ENCODE peak calls at places on chromosomes 7 and 10, in six cellular contexts. F is MM.1S, X is fibroblast of mammary gland, G is HepG2, J is gastrocnemius medialis, O is brain microvascular endothelial cell. K is an unnamed sample.

GRCh38 chr10:121078672-121079102 is 227.5 kb downstream of the WDR11 start:
- DNase-seq in F (no peak), X (no peak), G (no peak), J (no peak), O (no peak), K (no peak)

GRCh38 chr10:20093600-20093999 is 277.4 kb downstream of the PLXDC2 start:
- DNase-seq in F (no peak), X (no peak), G (no peak), J (no peak), O (no peak), K (no peak)

GRCh38 chr7:106609416-106609815 is 51.5 kb downstream of the CCDC71L start:
- DNase-seq in F (no peak), X (peak; percentile 87), G (no peak), J (no peak), O (peak; percentile 83), K (no peak)

GRCh38 chr10:22590115-22590514 is 124.3 kb downstream of the PIP4K2A start:
- DNase-seq in F (no peak), X (peak; percentile 40), G (no peak), J (no peak), O (no peak), K (no peak)

GRCh38 chr10:44316922-44317215 is 68.0 kb downstream of the CXCL12 start:
- DNase-seq in F (no peak), X (no peak), G (no peak), J (no peak), O (no peak), K (no peak)

GRCh38 chr7:151426486-151426905 is 13.4 kb downstream of the CRYGN start:
- DNase-seq in F (no peak), X (peak; percentile 98), G (no peak), J (peak; percentile 41), O (peak; percentile 85), K (no peak)

GRCh38 chr10:49608166-49608758 is 1.8 kb upstream of the SLC18A3 start:
- DNase-seq in F (no peak), X (no peak), G (no peak), J (no peak), O (no peak), K (no peak)

GRCh38 chr10:101367569-101368453 is 13.8 kb downstream of the BTRC start:
- DNase-seq in F (no peak), X (peak; percentile 77), G (no peak), J (no peak), O (peak; percentile 82), K (no peak)

GRCh38 chr7:34156336-34156735 is 251.0 kb downstream of the BMPER start:
- DNase-seq in F (no peak), X (peak; percentile 61), G (no peak), J (no peak), O (no peak), K (no peak)

GRCh38 chr10:54800677-54801480 is at the start of gene PCDH15:
- DNase-seq in F (peak; percentile 88), X (peak; percentile 31), G (peak; percentile 14), J (no peak), O (no peak), K (peak; percentile 50)

GRCh38 chr7:2757361-2757903 is 69.4 kb downstream of the AMZ1 start:
- DNase-seq in F (peak; percentile 74), X (no peak), G (no peak), J (peak; percentile 80), O (no peak), K (no peak)

GRCh38 chr10:101137271-101137670 is 6.2 kb downstream of the TLX1 start:
- DNase-seq in F (no peak), X (no peak), G (no peak), J (no peak), O (no peak), K (no peak)

GRCh38 chr10:133156674-133157579 is 3.1 kb upstream of the KNDC1 start:
- DNase-seq in F (no peak), X (no peak), G (no peak), J (no peak), O (no peak), K (no peak)

GRCh38 chr10:128843972-128844371 is 623.1 kb upstream of the MGMT start:
- DNase-seq in F (peak; percentile 17), X (peak; percentile 2), G (no peak), J (no peak), O (no peak), K (no peak)

GRCh38 chr7:105822806-105823205 is 53.6 kb downstream of the ATXN7L1 start:
- DNase-seq in F (no peak), X (no peak), G (no peak), J (no peak), O (no peak), K (no peak)

GRCh38 chr7:147759327-147759943 is 831.1 kb upstream of the C7orf33 start:
- DNase-seq in F (no peak), X (no peak), G (no peak), J (no peak), O (no peak), K (no peak)

GRCh38 chr7:157678503-157678902 is 341.7 kb downstream of the DNAJB6 start:
- DNase-seq in F (no peak), X (no peak), G (peak; percentile 44), J (no peak), O (no peak), K (no peak)

GRCh38 chr7:17934094-17934493 is 6.2 kb downstream of the SNX13 start:
- DNase-seq in F (no peak), X (no peak), G (no peak), J (no peak), O (no peak), K (no peak)

GRCh38 chr7:34044734-34045353 is 139.5 kb downstream of the BMPER start:
- DNase-seq in F (no peak), X (no peak), G (no peak), J (no peak), O (no peak), K (no peak)

GRCh38 chr10:5547934-5548660 is 23.3 kb downstream of the CALML3 start:
- DNase-seq in F (no peak), X (no peak), G (peak; percentile 97), J (peak; percentile 11), O (no peak), K (no peak)
- H3K4me3 ChIP-seq in F (peak overlapping the region; percentile 26), X (no peak overlapping the region), G (peak overlapping the region; percentile 38), J (peak overlapping the region; percentile 13), O (no peak overlapping the region), K (no peak overlapping the region)

DNA sequence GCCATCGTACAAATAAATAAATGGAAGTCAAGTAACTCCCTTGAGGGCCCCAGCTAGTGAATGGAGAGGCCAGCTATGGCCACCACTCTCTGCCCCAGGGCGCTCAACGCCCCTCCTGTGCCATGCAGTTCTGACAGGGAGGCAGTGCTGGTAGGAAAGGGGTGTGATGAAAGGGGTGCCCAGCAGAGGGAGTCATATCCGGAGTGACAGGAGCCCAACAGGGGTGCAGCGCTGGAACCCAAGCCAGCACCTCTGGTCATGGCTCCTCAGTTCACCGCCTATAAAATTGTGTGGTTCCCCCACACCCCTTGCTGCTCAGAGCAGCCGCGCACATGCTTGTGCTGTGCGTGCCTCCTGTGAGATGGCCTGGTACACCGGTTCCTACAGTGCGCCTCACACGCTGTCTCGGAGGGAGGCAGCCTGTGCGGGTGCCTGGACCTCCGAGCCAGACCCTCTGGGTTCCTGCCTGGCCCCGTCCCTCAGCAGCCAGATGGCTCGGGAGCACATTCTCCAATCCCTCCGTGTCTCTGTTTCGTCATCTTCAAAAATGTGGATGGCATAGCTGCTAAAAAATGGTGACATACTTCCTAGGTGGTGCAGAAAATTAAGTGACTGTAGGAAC is 125.6 kb downstream of the EGFR start:
- DNase-seq in F (no peak), X (no peak), G (no peak), J (no peak), O (no peak), K (no peak)
- TF ChIP-seq CTCF in F (no peak), X (peak; percentile 22), G (peak; percentile 64), J (no peak), O (peak; percentile 51), K (peak; percentile 10)

GRCh38 chr10:70191906-70192305 is 21.6 kb upstream of the SAR1A start:
- DNase-seq in F (no peak), X (peak; percentile 96), G (no peak), J (no peak), O (peak; percentile 68), K (no peak)
- H3K4me3 ChIP-seq in F (no peak overlapping the region), X (no peak overlapping the region), G (no peak overlapping the region), J (no peak overlapping the region), O (no peak overlapping the region), K (no peak overlapping the region)

DNA sequence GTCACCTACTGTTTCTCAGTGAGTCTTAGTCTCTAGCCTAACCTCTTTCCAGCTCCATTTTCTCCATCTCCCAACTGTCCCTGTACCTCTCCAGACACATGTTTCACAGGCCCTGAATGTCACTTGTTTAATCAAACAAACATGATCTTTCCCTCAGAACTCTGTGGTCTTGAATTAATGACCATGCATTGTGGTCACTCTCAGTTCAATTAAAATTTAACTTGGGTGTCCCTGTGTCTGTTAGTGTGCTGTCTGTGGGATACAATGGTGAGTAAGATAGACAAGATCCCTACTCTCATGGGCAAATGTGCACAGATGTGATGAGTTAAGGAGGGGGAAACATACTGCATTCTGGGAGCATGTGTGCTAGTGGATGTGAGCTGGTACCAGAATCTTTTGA is 65.0 kb downstream of the RBM33 start:
- DNase-seq in F (peak; percentile 6), X (no peak), G (no peak), J (no peak), O (no peak), K (no peak)
- TF ChIP-seq CTCF in F (no peak), X (no peak), G (no peak), J (no peak), O (no peak), K (no peak)

GRCh38 chr7:86645174-86645566 is 1.5 kb downstream of the GRM3 start:
- DNase-seq in F (no peak), X (no peak), G (no peak), J (no peak), O (no peak), K (no peak)

GRCh38 chr7:86643478-86644281 is at the start of gene GRM3:
- DNase-seq in F (no peak), X (no peak), G (no peak), J (no peak), O (peak; percentile 0), K (no peak)

GRCh38 chr7:86644282-86645173 is 819 bp downstream of the GRM3 start:
- DNase-seq in F (no peak), X (no peak), G (no peak), J (no peak), O (no peak), K (no peak)

GRCh38 chr7:86647340-86648094 is 3.8 kb downstream of the GRM3 start:
- DNase-seq in F (no peak), X (no peak), G (no peak), J (no peak), O (no peak), K (no peak)

DNA sequence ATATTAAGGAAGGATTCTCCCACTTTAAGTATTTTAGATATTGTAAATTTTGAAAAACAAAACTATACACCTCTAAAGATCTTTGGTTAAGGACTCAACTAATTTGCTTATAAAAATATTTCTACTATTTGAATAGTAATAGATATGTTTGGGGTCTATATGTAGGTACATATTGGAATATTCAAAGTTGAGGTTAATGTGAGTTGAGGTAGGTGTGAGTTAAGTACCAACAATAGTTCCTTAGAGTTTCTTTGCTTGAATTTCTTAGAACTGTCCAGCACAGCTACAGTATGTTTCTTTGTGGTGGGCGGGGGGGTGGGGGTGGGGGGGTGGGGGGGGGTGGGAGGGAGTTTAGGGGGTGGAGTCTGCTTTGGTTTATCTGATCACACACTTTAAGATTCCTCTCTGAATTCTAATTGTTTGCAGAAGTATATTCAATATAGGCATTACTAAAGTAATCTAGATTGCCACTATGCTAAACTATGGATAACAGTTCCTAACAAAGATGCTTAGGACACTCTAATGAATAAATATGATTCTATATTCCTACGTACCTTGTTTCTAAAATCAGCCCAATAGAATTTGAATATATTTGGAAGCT is 2.1 kb downstream of the GRM3 start:
- DNase-seq in F (no peak), X (no peak), G (no peak), J (no peak), O (no peak), K (no peak)
- H3K4me3 ChIP-seq in F (no peak overlapping the region), X (no peak overlapping the region), G (no peak overlapping the region), J (no peak overlapping the region), O (no peak overlapping the region), K (no peak overlapping the region)